ENCODE peak calls at places on chromosome 11, in eight cellular contexts. X is heart right ventricle, Z is neural crest cell, L is progenitor cell of endocrine pancreas, E is endothelial cell, M is hepatocyte, R is astrocyte of the spinal cord, I is omental fat pad. A is an unnamed sample.

GRCh38 chr11:2516276-2517015 is 71.6 kb downstream of the KCNQ1 start:
- DNase-seq in X (no peak), Z (peak; percentile 0), L (peak; percentile 8), E (no peak), M (no peak), R (no peak), I (peak; percentile 16), A (no peak)

GRCh38 chr11:32186118-32186517 is 95.2 kb downstream of the RCN1 start:
- DNase-seq in X (no peak), Z (no peak), L (no peak), E (no peak), M (no peak), R (no peak), I (no peak), A (no peak)

GRCh38 chr11:128470081-128470480 is 117.3 kb downstream of the ETS1 start:
- DNase-seq in X (no peak), Z (no peak), L (no peak), E (no peak), M (no peak), R (no peak), I (no peak), A (no peak)

GRCh38 chr11:121595717-121596156 is 143.0 kb upstream of the SORL1-AS1 start:
- DNase-seq in X (no peak), Z (no peak), L (no peak), E (no peak), M (peak; percentile 51), R (peak; percentile 97), I (no peak), A (no peak)

GRCh38 chr11:77039491-77040400 is 5.5 kb downstream of the B3GNT6 start:
- DNase-seq in X (no peak), Z (peak; percentile 57), L (no peak), E (peak; percentile 56), M (peak; percentile 59), R (peak; percentile 33), I (no peak), A (peak; percentile 26)

GRCh38 chr11:3745161-3745560 is 52.2 kb downstream of the NUP98 start:
- DNase-seq in X (no peak), Z (no peak), L (no peak), E (no peak), M (peak; percentile 7), R (no peak), I (no peak), A (peak; percentile 6)

GRCh38 chr11:63508009-63508408 is 2.1 kb downstream of the LGALS12 start:
- DNase-seq in X (peak; percentile 55), Z (no peak), L (no peak), E (peak; percentile 42), M (peak; percentile 59), R (no peak), I (no peak), A (peak; percentile 72)

GRCh38 chr11:19666951-19667350 is 45.7 kb upstream of the NAV2 start:
- DNase-seq in X (no peak), Z (no peak), L (no peak), E (no peak), M (no peak), R (no peak), I (no peak), A (no peak)

GRCh38 chr11:19978668-19979518 is 181.4 kb downstream of the DBX1 start:
- DNase-seq in X (no peak), Z (no peak), L (no peak), E (no peak), M (peak; percentile 72), R (peak; percentile 95), I (no peak), A (peak; percentile 61)

GRCh38 chr11:20178976-20179375 is 18.7 kb upstream of the DBX1 start:
- DNase-seq in X (no peak), Z (no peak), L (no peak), E (no peak), M (no peak), R (no peak), I (no peak), A (no peak)

GRCh38 chr11:120283124-120283523 is 42.0 kb upstream of the TLCD5 start:
- DNase-seq in X (no peak), Z (no peak), L (no peak), E (no peak), M (no peak), R (no peak), I (no peak), A (no peak)

GRCh38 chr11:16607675-16608644 is 130.5 kb upstream of the C11orf58 start:
- DNase-seq in X (peak; percentile 85), Z (peak; percentile 70), L (no peak), E (peak; percentile 58), M (peak; percentile 78), R (peak; percentile 71), I (peak; percentile 30), A (peak; percentile 57)

GRCh38 chr11:103987631-103988594 is 48.5 kb upstream of the DDI1 start:
- DNase-seq in X (no peak), Z (no peak), L (no peak), E (no peak), M (no peak), R (peak; percentile 23), I (no peak), A (no peak)
- TF ChIP-seq CTCF in X (no peak), Z (no peak), L (no peak), E (no peak), M (no peak), R (peak; percentile 2), I (no peak), A (no peak)

GRCh38 chr11:396511-396947 is 2.5 kb downstream of the PKP3 start:
- DNase-seq in X (no peak), Z (no peak), L (no peak), E (no peak), M (no peak), R (no peak), I (no peak), A (no peak)
- TF ChIP-seq CTCF in X (no peak), Z (no peak), L (no peak), E (no peak), M (no peak), R (peak; percentile 45), I (no peak), A (peak; percentile 24)

GRCh38 chr11:68938816-68939582 is 35.3 kb downstream of the IGHMBP2 start:
- DNase-seq in X (no peak), Z (no peak), L (no peak), E (no peak), M (no peak), R (no peak), I (no peak), A (no peak)

GRCh38 chr11:68940651-68941323 is 37.1 kb downstream of the IGHMBP2 start:
- DNase-seq in X (no peak), Z (no peak), L (no peak), E (no peak), M (no peak), R (no peak), I (no peak), A (no peak)

GRCh38 chr11:68941324-68942089 is 37.8 kb downstream of the IGHMBP2 start:
- DNase-seq in X (no peak), Z (no peak), L (no peak), E (no peak), M (no peak), R (no peak), I (no peak), A (no peak)

GRCh38 chr11:68938088-68938487 is 34.4 kb downstream of the IGHMBP2 start:
- DNase-seq in X (no peak), Z (no peak), L (no peak), E (no peak), M (no peak), R (no peak), I (no peak), A (no peak)

GRCh38 chr11:68939583-68940555 is 36.2 kb downstream of the IGHMBP2 start:
- DNase-seq in X (no peak), Z (no peak), L (no peak), E (no peak), M (no peak), R (no peak), I (no peak), A (no peak)
- TF ChIP-seq CTCF in X (no peak), Z (no peak), L (no peak), E (no peak), M (no peak), R (no peak), I (no peak), A (no peak)

GRCh38 chr11:113806403-113806802 is 26.8 kb downstream of the CLDN25 start:
- DNase-seq in X (no peak), Z (peak; percentile 59), L (no peak), E (peak; percentile 65), M (peak; percentile 58), R (no peak), I (no peak), A (peak; percentile 34)
- TF ChIP-seq CTCF in X (peak; percentile 42), Z (peak; percentile 60), L (peak; percentile 60), E (peak; percentile 44), M (peak; percentile 46), R (peak; percentile 58), I (no peak), A (peak; percentile 42)

DNA sequence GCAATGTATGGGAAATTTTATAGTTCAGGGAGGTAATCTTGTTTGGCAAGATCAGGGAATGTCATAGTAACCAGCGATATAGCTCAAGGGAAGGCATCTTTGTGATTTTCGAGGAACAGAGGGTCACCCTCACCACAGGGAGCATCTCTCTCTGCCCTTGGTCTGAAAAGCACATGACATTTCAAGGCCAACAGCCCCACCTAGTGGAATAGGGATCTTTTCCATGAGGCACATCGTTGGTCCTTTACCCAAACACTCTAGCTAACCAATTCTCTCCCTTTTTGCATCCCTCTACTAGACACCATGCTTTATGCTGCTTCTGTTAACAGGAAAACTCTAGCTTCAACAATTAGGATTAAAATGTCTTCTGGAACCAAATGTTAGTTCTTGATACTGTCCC is 179.0 kb downstream of the GRM5 start:
- DNase-seq in X (no peak), Z (peak; percentile 54), L (no peak), E (peak; percentile 24), M (peak; percentile 21), R (peak; percentile 8), I (no peak), A (peak; percentile 30)
- TF ChIP-seq CTCF in X (no peak), Z (peak; percentile 63), L (peak; percentile 14), E (peak; percentile 31), M (peak; percentile 23), R (no peak), I (no peak), A (no peak)

DNA sequence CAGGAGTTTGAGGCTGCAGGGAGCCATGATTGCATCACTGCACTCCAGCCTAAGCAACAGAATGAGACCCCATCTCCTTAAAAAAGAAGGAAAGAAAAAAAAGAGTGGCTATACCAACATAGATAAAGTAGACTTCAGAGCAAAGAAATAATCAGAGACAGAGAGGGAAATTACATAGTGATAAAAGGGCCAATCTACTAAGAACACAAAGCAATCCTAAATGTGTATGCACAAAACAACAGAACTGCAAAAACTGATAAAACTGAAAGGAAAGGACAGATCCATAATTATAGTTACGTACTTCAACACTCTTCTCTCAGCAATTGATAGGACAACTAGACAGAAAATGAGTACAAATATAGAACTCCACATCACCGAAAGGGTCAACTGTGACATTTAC is 17.8 kb upstream of the OR2AT4 start:
- DNase-seq in X (no peak), Z (no peak), L (no peak), E (no peak), M (no peak), R (no peak), I (no peak), A (no peak)
- TF ChIP-seq CTCF in X (no peak), Z (no peak), L (no peak), E (no peak), M (no peak), R (no peak), I (no peak), A (no peak)

GRCh38 chr11:469684-470667 is 19.9 kb downstream of the PTDSS2 start:
- DNase-seq in X (peak; percentile 50), Z (no peak), L (no peak), E (peak; percentile 37), M (peak; percentile 91), R (peak; percentile 52), I (no peak), A (no peak)
- TF ChIP-seq CTCF in X (no peak), Z (no peak), L (no peak), E (no peak), M (peak; percentile 34), R (peak; percentile 11), I (no peak), A (no peak)

A was measured in Calu3.